ENCODE peak calls at places on chromosomes 13 and 19, in seven cellular contexts. W is left ventricle myocardium inferior, I is fibroblast of pulmonary artery, D is WERI-Rb-1, O is WTC11, N is Peyer's patch, Y is HCT116. X is an unnamed sample.
A peak's percentile ranks its signal among the peaks of the same experiment; 100 is the strongest.

GRCh38 chr19:38675611-38676010 is 28.2 kb downstream of the ACTN4 start:
- DNase-seq in D (no peak), O (no peak), I (no peak), W (no peak), N (peak; percentile 87), Y (no peak), X (no peak)

GRCh38 chr19:10116085-10116865 is 3.4 kb downstream of the EIF3G start:
- DNase-seq in I (no peak), D (no peak), O (no peak), N (no peak), W (no peak), Y (no peak), X (no peak)

GRCh38 chr19:46495789-46496099 is at the start of gene PNMA8B:
- DNase-seq in Y (no peak), I (peak; percentile 52), W (peak; percentile 63), N (peak; percentile 48), D (peak; percentile 74), O (peak; percentile 97), X (no peak)

GRCh38 chr13:39895254-39895653 is 239.8 kb downstream of the COG6 start:
- DNase-seq in D (peak; percentile 13), I (peak; percentile 67), N (no peak), W (no peak), O (no peak), Y (no peak), X (no peak)

GRCh38 chr13:29582171-29582570 is 13.3 kb downstream of the SLC7A1 start:
- DNase-seq in O (no peak), I (no peak), N (peak; percentile 76), W (peak; percentile 58), D (no peak), Y (no peak), X (no peak)

GRCh38 chr19:30093966-30094770 is 152.1 kb downstream of the URI1 start:
- DNase-seq in I (no peak), W (no peak), N (no peak), O (no peak), D (no peak), Y (no peak), X (no peak)

GRCh38 chr13:48504606-48505369 is 28.1 kb downstream of the RCBTB2 start:
- DNase-seq in D (no peak), N (no peak), I (no peak), Y (no peak), O (no peak), W (no peak), X (no peak)

GRCh38 chr19:18253716-18254115 is 20.5 kb downstream of the IQCN start:
- DNase-seq in D (no peak), Y (no peak), N (peak; percentile 83), W (no peak), O (no peak), I (no peak), X (peak; percentile 58)

GRCh38 chr13:112161441-112162301 is 94.7 kb downstream of the SOX1 start:
- DNase-seq in N (no peak), I (no peak), O (peak; percentile 69), D (no peak), Y (no peak), W (no peak), X (no peak)

GRCh38 chr13:107866007-107866665 is 349.2 kb downstream of the LIG4 start:
- DNase-seq in D (peak; percentile 62), W (no peak), Y (no peak), I (peak; percentile 33), O (peak; percentile 47), N (no peak), X (peak; percentile 6)

GRCh38 chr13:100674363-100674847 is at the start of gene TMTC4:
- DNase-seq in N (peak; percentile 63), W (no peak), Y (no peak), D (no peak), O (no peak), I (no peak), X (peak; percentile 2)

GRCh38 chr19:28882818-28883217 is 330.1 kb downstream of the UQCRFS1 start:
- DNase-seq in I (no peak), D (no peak), N (no peak), Y (no peak), W (no peak), O (no peak), X (no peak)

GRCh38 chr13:111359237-111359915 is 38.9 kb downstream of the TEX29 start:
- DNase-seq in D (no peak), I (no peak), O (peak; percentile 51), W (no peak), Y (no peak), N (no peak), X (no peak)

GRCh38 chr19:58034476-58034790 is 608 bp downstream of the ZSCAN1 start:
- DNase-seq in D (peak; percentile 35), N (no peak), Y (no peak), W (no peak), I (no peak), O (peak; percentile 47), X (no peak)

GRCh38 chr13:36431204-36432105 is 840 bp upstream of the CCNA1 start:
- DNase-seq in N (no peak), O (peak; percentile 41), W (no peak), Y (no peak), I (no peak), D (peak; percentile 12), X (no peak)

GRCh38 chr19:13118424-13119193 is 545 bp downstream of the NACC1 start:
- DNase-seq in Y (no peak), N (peak; percentile 69), W (peak; percentile 43), I (peak; percentile 30), D (peak; percentile 90), O (peak; percentile 96), X (peak; percentile 56)
- TF ChIP-seq CTCF in Y (no peak), N (no peak), W (no peak), I (no peak), D (no peak), O (no peak), X (no peak)

DNA sequence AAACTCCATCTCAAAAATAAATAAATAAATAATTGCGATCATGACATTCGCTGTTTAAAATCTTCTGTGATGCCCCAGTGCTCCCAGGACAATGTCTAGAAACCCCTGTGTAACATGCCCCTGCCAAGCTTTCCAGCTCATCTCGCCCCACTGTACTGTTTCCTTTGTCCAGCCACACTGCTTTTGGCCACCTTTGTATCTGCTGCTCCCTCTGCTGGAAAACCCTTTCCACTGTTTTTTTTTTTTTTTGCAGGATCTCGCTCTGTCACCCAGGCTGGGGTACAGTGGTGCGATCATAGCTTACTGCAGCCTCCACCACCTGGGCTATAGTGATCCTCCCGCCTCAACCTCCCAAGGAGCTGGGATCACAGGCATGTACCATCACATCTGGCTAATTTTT is 7.5 kb downstream of the PLAUR start:
- DNase-seq in O (no peak), N (no peak), W (no peak), I (peak; percentile 30), D (peak; percentile 28), Y (no peak), X (peak; percentile 20)
- TF ChIP-seq CTCF in O (peak; percentile 19), N (no peak), W (peak; percentile 41), I (peak; percentile 46), D (peak; percentile 49), Y (no peak), X (peak; percentile 35)

DNA sequence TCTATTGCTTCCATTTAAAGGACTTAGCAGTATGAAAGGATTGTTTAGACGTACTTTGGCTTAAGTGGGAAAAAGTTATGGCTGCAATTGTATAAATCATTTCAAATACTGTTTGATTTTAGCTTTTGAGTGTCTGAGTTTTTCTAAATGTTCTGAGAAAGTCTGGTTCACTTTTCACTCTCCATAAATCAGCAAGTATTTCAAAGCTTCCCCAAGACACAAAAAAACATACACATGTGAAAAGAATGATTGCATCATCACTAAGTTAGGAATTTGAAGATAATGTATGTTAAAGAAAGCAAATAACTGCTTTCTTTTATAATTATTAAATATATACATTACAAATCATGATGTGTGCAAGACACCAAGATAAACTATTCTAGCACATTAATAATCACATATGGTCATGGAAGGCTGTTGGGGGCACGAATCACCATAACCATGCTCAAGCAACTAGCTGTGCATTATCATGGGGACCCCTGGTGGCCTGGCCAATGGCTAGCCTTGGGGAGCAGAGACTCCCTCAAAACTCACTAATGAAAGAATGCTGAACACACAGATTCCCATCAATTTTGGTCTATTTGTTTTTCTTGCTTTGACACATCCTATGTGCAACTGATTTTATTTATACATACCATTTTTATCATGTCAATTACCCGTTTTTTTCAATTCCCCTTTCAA is 111.1 kb downstream of the MIPEP start:
- DNase-seq in I (no peak), O (no peak), N (no peak), Y (no peak), W (no peak), D (no peak), X (no peak)
- TF ChIP-seq CTCF in I (peak; percentile 30), O (no peak), N (no peak), Y (no peak), W (peak; percentile 41), D (peak; percentile 36), X (no peak)

DNA sequence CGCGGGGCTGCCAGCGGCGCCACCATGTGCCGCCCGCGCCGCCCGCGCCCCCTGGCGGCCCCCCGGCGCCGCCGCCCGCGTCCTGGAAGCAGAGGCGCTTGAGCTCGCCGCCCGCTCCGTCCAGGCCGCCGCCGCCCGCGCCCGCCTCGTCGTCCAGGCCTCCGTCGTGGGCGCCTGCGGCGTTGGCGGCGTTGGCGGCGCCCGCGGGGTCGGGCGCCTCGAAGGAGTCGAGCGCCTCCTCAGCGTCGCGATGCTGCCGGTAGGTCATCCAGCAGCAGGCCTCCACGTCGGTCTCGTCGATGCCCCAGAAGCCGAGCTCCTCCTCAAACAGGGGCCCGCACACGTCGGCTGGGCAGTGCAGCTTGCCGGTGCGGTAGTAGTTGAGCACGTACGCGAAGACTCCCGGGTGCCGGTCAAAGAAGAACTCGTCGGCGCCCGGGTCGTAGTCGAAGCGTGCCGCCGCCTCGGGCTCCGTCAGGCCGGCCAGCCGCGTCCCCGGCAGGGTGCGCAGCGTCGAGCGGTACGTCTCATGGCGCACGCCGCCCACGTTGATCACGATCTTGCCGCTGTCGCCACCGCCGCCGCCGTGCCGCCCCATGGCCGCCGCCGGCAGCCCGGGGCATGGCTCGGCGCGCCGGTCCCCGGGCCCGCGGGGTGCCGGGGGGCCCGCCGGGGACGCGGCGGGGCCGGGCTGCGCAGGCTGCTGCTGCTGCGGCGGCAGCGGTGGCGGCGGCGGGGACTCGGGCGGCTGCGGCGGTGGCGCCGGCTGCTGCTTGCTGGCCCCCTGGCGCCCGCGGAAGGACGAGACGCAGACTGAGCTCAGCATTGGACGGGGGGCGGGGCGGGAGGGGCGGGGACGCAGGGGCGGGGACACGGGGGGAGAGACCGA is 676 bp downstream of the KCNC3 start:
- DNase-seq in O (peak; percentile 49), D (no peak), W (no peak), N (no peak), Y (no peak), I (no peak), X (peak; percentile 50)
- TF ChIP-seq CTCF in O (no peak), D (no peak), W (no peak), N (peak; percentile 16), Y (no peak), I (no peak), X (no peak)

X was measured in Calu3.